ENCODE peak calls at places on chromosomes 5 and 9, in five cellular contexts. S is K562, E is A549, T is GM12878, V is HepG2. N is an unnamed sample.

GRCh38 chr9:112332674-112332976 is 794 bp downstream of the PTBP3 start:
- DNase-seq in S (no peak), E (no peak), T (no peak), V (no peak), N (no peak)

GRCh38 chr9:14314424-14314928 is 535 bp upstream of the NFIB start:
- DNase-seq in S (peak), E (peak), T (no peak), V (peak), N (peak)

GRCh38 chr9:109793196-109793595 is 13.2 kb downstream of the PALM2AKAP2 start:
- DNase-seq in S (no peak), E (peak), T (no peak), V (no peak), N (no peak)

GRCh38 chr9:16133556-16134227 is 580.8 kb downstream of the CCDC171 start:
- DNase-seq in S (peak), E (peak), T (no peak), V (peak), N (peak)

GRCh38 chr9:71783120-71783523 is 14.8 kb upstream of the CEMIP2 start:
- DNase-seq in S (peak), E (peak), T (no peak), V (peak), N (no peak)

GRCh38 chr9:112234779-112235178 is 59.7 kb upstream of the SUSD1 start:
- DNase-seq in S (no peak), E (no peak), T (no peak), V (no peak), N (no peak)

GRCh38 chr9:136558373-136558772 is 12.5 kb upstream of the NOTCH1 start:
- DNase-seq in S (no peak), E (no peak), T (no peak), V (no peak), N (no peak)

GRCh38 chr9:117074782-117075510 is 339.9 kb downstream of the ASTN2 start:
- DNase-seq in S (no peak), E (no peak), T (no peak), V (no peak), N (no peak)

GRCh38 chr5:150628936-150629485 is 11.4 kb upstream of the SYNPO start:
- DNase-seq in S (no peak), E (no peak), T (no peak), V (no peak), N (no peak)

GRCh38 chr5:170280090-170280493 is 17.5 kb downstream of the LCP2 start:
- DNase-seq in S (no peak), E (no peak), T (no peak), V (no peak), N (no peak)

GRCh38 chr5:56525117-56525516 is 290.2 kb upstream of the MAP3K1 start:
- DNase-seq in S (no peak), E (no peak), T (no peak), V (no peak), N (peak)

DNA sequence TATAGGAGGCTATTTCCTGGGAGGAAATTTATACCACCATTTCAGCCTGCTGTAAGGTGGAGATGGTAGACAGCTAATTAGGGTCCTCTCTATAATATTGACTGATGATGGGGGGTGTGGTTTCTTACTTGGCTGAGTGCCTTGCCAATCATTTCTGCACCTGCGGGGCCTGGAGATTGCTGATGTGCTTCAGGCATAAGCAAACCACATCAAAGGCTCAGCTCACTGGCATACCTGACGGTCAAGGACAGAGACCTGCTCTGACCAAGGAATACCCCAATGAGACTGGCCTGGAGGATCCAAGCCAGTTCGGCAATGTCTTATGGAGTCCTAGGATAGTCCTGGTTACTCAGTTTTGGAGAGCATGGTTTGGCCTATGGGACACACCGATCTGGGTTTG is 29.5 kb downstream of the ANKH start:
- DNase-seq in S (no peak), E (no peak), T (no peak), V (peak), N (no peak)
- TF ChIP-seq MYC in S (no peak), E (no peak), T (no peak), V (no peak), N (no peak)

DNA sequence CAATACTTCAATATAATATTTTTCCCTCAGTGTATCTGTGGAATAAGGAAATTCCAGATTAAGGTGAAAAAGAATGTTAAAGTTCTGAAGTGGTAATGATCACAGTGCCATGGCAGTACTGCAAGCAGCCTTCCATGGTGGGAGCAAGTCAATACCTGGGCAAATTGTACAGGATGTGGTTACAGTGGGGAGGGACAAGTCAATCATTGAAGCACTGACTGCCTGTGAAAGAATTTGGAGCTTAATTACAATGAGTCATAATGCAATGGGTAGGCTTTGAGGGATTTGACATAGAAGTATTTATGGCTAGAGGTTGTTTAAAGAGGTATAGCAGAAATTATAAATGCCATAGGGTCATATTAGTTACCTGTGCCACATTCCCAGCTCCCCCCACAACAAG is 786.5 kb upstream of the ACO1 start:
- DNase-seq in S (no peak), E (no peak), T (no peak), V (peak), N (no peak)
- H3K4me2 ChIP-seq in S (no peak), E (no peak), T (no peak), V (no peak), N (no peak)

GRCh38 chr5:60519372-60519771 is 180.6 kb downstream of the DEPDC1B start:
- DNase-seq in S (no peak), E (no peak), T (no peak), V (no peak), N (no peak)
- H3K4me3 ChIP-seq in S (no peak), E (no peak), T (peak), V (no peak), N (no peak)

GRCh38 chr5:116216246-116216645 is 131.4 kb downstream of the COMMD10 start:
- DNase-seq in S (no peak), E (no peak), T (no peak), V (no peak), N (no peak)
- TF ChIP-seq MYC in S (no peak), E (no peak), T (no peak), V (no peak), N (no peak)

GRCh38 chr5:5025098-5025773 is 114.9 kb upstream of the ADAMTS16 start:
- DNase-seq in S (no peak), E (no peak), T (no peak), V (no peak), N (no peak)
- H3K4me2 ChIP-seq in S (peak), E (peak), T (no peak), V (peak), N (no peak)

GRCh38 chr5:66440202-66440680 is 156.0 kb upstream of the MAST4 start:
- DNase-seq in S (no peak), E (no peak), T (no peak), V (no peak), N (peak)
- H3K4me3 ChIP-seq in S (no peak), E (no peak), T (no peak), V (no peak), N (no peak)

DNA sequence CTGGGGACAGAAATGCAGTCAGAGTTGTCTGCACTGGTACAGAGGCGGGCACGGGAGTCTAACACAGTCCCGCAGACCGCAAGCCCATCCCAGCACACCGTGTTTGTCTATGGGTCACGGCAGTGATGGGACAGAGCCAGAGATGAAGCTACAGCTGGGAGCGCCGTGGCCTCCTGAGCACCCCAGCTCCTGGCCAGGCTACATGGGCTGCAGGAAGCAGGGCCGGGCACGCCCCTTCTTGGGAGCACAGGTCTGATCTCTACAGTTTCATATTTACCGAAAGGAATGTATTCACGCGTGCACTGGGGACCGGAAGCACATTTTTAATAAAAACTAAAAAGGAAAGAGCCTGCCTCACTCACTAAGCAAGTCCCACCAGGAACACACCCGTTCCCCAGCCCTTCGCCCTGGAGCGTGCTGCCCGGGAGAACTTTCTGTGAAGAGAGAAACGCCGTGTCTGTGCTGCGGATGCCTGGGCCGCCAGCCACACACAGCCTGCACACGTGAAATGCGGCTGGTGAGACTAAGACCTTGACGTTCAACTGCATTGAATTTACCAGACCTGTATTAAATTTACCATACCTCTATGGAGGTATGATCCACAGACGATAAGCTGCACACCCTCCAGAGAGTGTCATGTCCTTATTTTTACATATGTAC is 81.1 kb downstream of the VAV2 start:
- DNase-seq in S (no peak), E (no peak), T (no peak), V (no peak), N (no peak)
- TF ChIP-seq MYC in S (no peak), E (no peak), T (no peak), V (no peak), N (no peak)

GRCh38 chr9:124879226-124879625 is 17.3 kb downstream of the ARPC5L start:
- DNase-seq in S (no peak), E (no peak), T (no peak), V (no peak), N (no peak)
- H3K4me2 ChIP-seq in S (no peak), E (no peak), T (no peak), V (no peak), N (no peak)

DNA sequence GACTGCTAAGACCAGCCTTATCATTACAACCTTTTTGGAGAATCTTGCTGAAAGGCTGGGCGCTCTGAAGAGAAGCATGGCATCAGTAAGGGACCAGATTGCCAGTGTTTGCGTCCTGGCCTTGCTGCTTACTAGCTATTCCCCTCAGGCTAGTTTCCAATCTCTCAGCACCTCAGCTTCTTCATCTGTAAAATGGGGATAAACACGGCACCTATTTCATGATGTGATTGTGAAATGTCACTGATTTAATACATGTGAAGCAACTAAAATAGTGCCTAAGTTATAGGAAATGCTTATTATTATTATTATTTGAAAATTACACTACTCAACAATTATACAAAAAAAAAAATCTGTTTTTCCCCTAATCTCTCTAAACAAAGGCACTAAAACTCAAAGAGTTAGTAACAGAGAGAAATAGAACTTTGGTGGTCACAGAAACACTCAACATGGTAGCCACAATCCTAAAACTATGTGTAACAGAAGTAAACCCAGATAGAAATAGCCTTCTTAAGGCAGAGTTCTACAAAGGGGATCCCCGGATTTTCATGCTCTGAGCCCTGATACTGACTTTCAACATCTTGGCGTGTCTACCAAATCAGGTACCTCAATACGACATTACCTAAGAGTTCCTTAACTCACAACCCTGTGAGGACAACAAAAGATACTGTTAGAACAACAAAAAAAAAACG is 62.0 kb downstream of the ENC1 start:
- DNase-seq in S (no peak), E (no peak), T (peak), V (no peak), N (no peak)
- H3K4me3 ChIP-seq in S (no peak), E (no peak), T (no peak), V (no peak), N (no peak)